ENCODE peak calls at places on chromosomes 3 and 15, in seven cellular contexts. S, R, K, E, A, T and N are unnamed samples.
A peak's percentile ranks its signal among the peaks of the same experiment; 100 is the strongest.

GRCh38 chr3:108035751-108036150 is 55.1 kb downstream of the CD47 start:
- DNase-seq in K (no peak), R (peak; percentile 12), A (no peak), S (no peak), T (no peak), E (no peak), N (no peak)

GRCh38 chr3:30655187-30655812 is 48.9 kb downstream of the TGFBR2 start:
- DNase-seq in R (no peak), T (peak; percentile 64), K (peak; percentile 6), S (no peak), E (peak; percentile 34), A (no peak), N (no peak)

GRCh38 chr15:68783226-68784054 is 37.3 kb downstream of the ANP32A start:
- DNase-seq in E (peak; percentile 27), R (peak; percentile 84), K (peak; percentile 32), A (peak; percentile 53), S (no peak), T (peak; percentile 47), N (peak; percentile 28)

GRCh38 chr3:179063945-179064560 is 7.6 kb downstream of the ZMAT3 start:
- DNase-seq in E (peak; percentile 85), S (peak; percentile 71), A (no peak), R (no peak), T (no peak), K (no peak), N (no peak)

GRCh38 chr15:31326729-31327673 is at the start of gene KLF13:
- DNase-seq in T (no peak), R (no peak), E (peak; percentile 73), A (peak; percentile 61), K (no peak), S (peak; percentile 60), N (no peak)

GRCh38 chr3:129992781-129993180 is 18.3 kb downstream of the TRH start:
- DNase-seq in E (no peak), T (no peak), K (no peak), R (peak; percentile 64), S (peak; percentile 3), A (peak; percentile 64), N (no peak)

GRCh38 chr3:125957674-125958510 is 11.1 kb upstream of the ROPN1B start:
- DNase-seq in K (no peak), E (no peak), S (no peak), R (peak; percentile 42), T (no peak), A (peak; percentile 47), N (no peak)

GRCh38 chr3:10521772-10522441 is 16.5 kb upstream of the ATP2B2 start:
- DNase-seq in A (no peak), T (no peak), S (no peak), K (no peak), E (no peak), R (no peak), N (no peak)

GRCh38 chr3:151434151-151434890 is 26.5 kb downstream of the IGSF10 start:
- DNase-seq in T (no peak), R (no peak), E (peak; percentile 70), A (no peak), S (peak; percentile 94), K (no peak), N (no peak)

GRCh38 chr3:31981206-31982181 is at the start of the genes OSBPL10 and ZNF860:
- DNase-seq in A (peak; percentile 75), S (peak; percentile 94), T (peak; percentile 24), E (peak; percentile 94), R (peak; percentile 83), K (peak; percentile 93), N (no peak)

GRCh38 chr3:184652465-184652864 is 59.4 kb downstream of the MAGEF1 start:
- DNase-seq in E (peak; percentile 83), K (peak; percentile 70), S (no peak), A (no peak), R (no peak), T (no peak), N (no peak)

GRCh38 chr15:93241696-93242585 is 152.9 kb upstream of the RGMA start:
- DNase-seq in A (peak; percentile 65), S (no peak), R (peak; percentile 83), E (no peak), K (no peak), T (no peak), N (no peak)

GRCh38 chr3:161893972-161894371 is 397.4 kb downstream of the OTOL1 start:
- DNase-seq in K (no peak), E (no peak), R (no peak), T (no peak), S (peak; percentile 90), A (no peak), N (no peak)

GRCh38 chr3:5037828-5038227 is 58.6 kb downstream of the BHLHE40 start:
- DNase-seq in E (no peak), R (no peak), T (no peak), S (no peak), K (no peak), A (no peak), N (no peak)

GRCh38 chr15:60695713-60696522 is 217.0 kb upstream of the ICE2 start:
- DNase-seq in T (no peak), E (no peak), K (no peak), A (no peak), S (no peak), R (no peak), N (no peak)

GRCh38 chr15:75763137-75763611 is 50.5 kb upstream of the CSPG4 start:
- DNase-seq in A (no peak), K (no peak), R (no peak), S (no peak), E (no peak), T (no peak), N (no peak)

GRCh38 chr3:188165596-188165995 is 11.6 kb downstream of the LPP start:
- DNase-seq in E (no peak), A (no peak), K (peak; percentile 17), T (no peak), R (no peak), S (no peak), N (no peak)

GRCh38 chr3:58021962-58022361 is 13.7 kb downstream of the FLNB start:
- DNase-seq in A (no peak), K (no peak), R (no peak), S (no peak), E (no peak), T (no peak), N (no peak)

GRCh38 chr3:69086133-69086722 is 1.5 kb downstream of the ARL6IP5 start:
- DNase-seq in T (peak; percentile 63), K (peak; percentile 88), S (peak; percentile 98), R (no peak), E (peak; percentile 94), A (peak; percentile 13), N (peak; percentile 78)

GRCh38 chr15:77853008-77853328 is 220.3 kb upstream of the LINGO1 start:
- DNase-seq in S (no peak), K (no peak), A (no peak), R (no peak), T (no peak), E (no peak), N (no peak)

GRCh38 chr15:77853910-77854309 is 221.2 kb upstream of the LINGO1 start:
- DNase-seq in T (no peak), S (no peak), E (no peak), A (no peak), R (no peak), K (no peak), N (no peak)

GRCh38 chr15:77852241-77853007 is 219.7 kb upstream of the LINGO1 start:
- DNase-seq in A (no peak), R (no peak), T (no peak), S (no peak), E (no peak), K (no peak), N (no peak)

GRCh38 chr15:77851086-77851485 is 218.4 kb upstream of the LINGO1 start:
- DNase-seq in A (no peak), T (no peak), E (no peak), S (no peak), K (no peak), R (no peak), N (no peak)

GRCh38 chr15:77851696-77852095 is 219.0 kb upstream of the LINGO1 start:
- DNase-seq in A (no peak), R (no peak), E (no peak), K (no peak), T (no peak), S (no peak), N (no peak)
- H3K4me2 ChIP-seq in A (no peak overlapping the region), R (no peak overlapping the region), E (no peak overlapping the region), K (no peak overlapping the region), T (no peak overlapping the region), S (no peak overlapping the region), N (no peak overlapping the region)

GRCh38 chr15:39585394-39585841 is 4.5 kb downstream of the THBS1 start:
- DNase-seq in R (no peak), A (no peak), S (peak; percentile 21), T (no peak), E (peak; percentile 56), K (no peak), N (no peak)
- TF ChIP-seq CTCF in R (no peak), A (no peak), S (no peak), T (no peak), E (no peak), K (no peak), N (no peak)

DNA sequence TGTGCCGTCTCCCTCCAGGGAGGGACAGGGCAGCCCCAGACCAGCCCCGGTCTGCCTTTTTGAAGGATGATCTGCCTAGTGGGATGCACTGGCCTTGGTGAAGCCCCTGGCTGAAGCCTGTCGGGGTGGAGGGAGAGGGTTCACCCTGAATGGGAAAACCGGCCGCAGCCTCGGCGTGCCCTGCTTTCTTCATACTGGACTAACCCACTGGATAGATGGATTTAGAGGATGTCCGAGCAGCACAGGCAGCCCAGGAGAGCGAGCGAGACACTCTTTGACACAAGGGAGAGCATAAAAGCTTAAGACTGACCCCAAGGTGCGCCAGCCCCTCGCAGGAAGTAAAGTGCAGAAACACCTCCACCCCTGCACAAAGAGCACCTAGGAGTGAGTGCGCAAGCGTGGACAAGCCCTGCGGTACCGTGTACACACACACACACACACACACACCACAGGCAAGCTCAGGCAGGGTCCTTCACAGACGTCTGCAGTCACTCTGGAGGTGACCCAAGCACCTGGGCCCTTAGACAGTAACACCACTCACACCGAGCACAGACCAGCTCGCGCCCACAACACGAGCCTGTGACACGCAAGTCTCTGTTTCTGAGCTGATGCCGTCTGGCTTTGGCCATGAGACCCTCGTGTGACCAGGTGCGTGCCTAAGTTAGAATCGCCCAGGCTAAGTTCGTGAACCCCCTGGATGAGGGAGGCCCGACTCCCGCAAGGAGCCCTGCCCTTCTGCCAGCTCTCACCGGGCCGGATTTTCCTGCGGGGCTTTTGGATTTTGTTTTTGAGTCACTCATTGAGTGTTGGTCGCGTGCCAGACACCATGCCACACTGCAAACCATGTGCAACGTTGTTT is 11.3 kb downstream of the SEMA4B start:
- DNase-seq in S (no peak), T (no peak), E (peak; percentile 95), K (peak; percentile 77), R (no peak), A (no peak), N (no peak)
- H2AFZ ChIP-seq in S (no peak overlapping the region), T (no peak overlapping the region), E (peak overlapping the region; percentile 57), K (no peak overlapping the region), R (no peak overlapping the region), A (no peak overlapping the region), N (no peak overlapping the region)

GRCh38 chr15:78944202-78944625 is 632 bp downstream of the CTSH start:
- DNase-seq in A (no peak), S (no peak), R (no peak), K (no peak), E (no peak), T (no peak), N (no peak)
- H3K4me2 ChIP-seq in A (peak overlapping the region; percentile 85), S (peak overlapping the region; percentile 78), R (peak overlapping the region; percentile 88), K (peak overlapping the region; percentile 72), E (peak overlapping the region; percentile 98), T (peak overlapping the region; percentile 100), N (peak overlapping the region; percentile 55)

DNA sequence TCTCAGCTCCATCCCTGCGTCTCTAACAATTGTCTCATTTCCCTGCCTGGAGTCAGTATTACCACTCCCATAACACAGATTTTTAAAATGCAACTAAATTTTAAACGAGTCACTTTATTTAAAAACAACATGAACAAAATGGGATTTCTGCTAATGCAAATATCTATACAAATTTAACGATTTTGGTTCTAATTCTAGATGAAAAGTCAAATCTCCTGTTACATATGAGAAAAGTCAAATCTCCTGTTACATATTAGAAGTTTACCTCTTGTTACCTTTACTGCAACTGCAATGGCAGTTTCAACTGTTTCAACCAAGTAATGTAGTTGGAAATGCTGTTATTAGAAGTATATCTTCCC is 578 bp upstream of the RPL39L start:
- DNase-seq in R (no peak), S (no peak), T (no peak), E (no peak), A (no peak), K (no peak), N (no peak)
- TF ChIP-seq CTCF in R (no peak), S (no peak), T (no peak), E (no peak), A (no peak), K (peak; percentile 42), N (no peak)